ENCODE peak calls at places on chromosomes 6 and 20, in eight cellular contexts. K is cardiac fibroblast; O is transverse colon; J is heart right ventricle; Z is heart left ventricle; X is fibroblast of pulmonary artery; G is brain microvascular endothelial cell; N is CD8-positive, alpha-beta T cell. E is an unnamed sample.

GRCh38 chr6:7561153-7561964 is 19.9 kb downstream of the DSP start:
- DNase-seq in K (peak), O (peak), J (no peak), Z (no peak), X (peak), G (no peak), N (no peak), E (no peak)

GRCh38 chr6:103617642-103618041 is 1242.1 kb downstream of the HACE1 start:
- DNase-seq in K (no peak), O (no peak), J (no peak), Z (no peak), X (no peak), G (no peak), N (no peak), E (no peak)

GRCh38 chr6:134420638-134421181 is 102.8 kb upstream of the SGK1 start:
- DNase-seq in K (peak), O (no peak), J (no peak), Z (no peak), X (peak), G (peak), N (no peak), E (no peak)

GRCh38 chr20:38172344-38172743 is 7.3 kb upstream of the TGM2 start:
- DNase-seq in K (peak), O (no peak), J (no peak), Z (no peak), X (peak), G (peak), N (no peak), E (no peak)

GRCh38 chr6:27091661-27092315 is 155.7 kb upstream of the PRSS16 start:
- DNase-seq in K (peak), O (no peak), J (no peak), Z (no peak), X (peak), G (peak), N (no peak), E (peak)

GRCh38 chr6:139030539-139030938 is 2.0 kb downstream of the ABRACL start:
- DNase-seq in K (no peak), O (peak), J (no peak), Z (no peak), X (no peak), G (no peak), N (peak), E (no peak)

GRCh38 chr20:25009218-25010145 is 16.9 kb upstream of the APMAP start:
- DNase-seq in K (no peak), O (peak), J (no peak), Z (no peak), X (no peak), G (no peak), N (no peak), E (no peak)

GRCh38 chr6:84926756-84927155 is 162.4 kb upstream of the TBX18 start:
- DNase-seq in K (peak), O (no peak), J (no peak), Z (no peak), X (no peak), G (peak), N (no peak), E (no peak)

GRCh38 chr20:2051920-2052319 is 49.7 kb upstream of the STK35 start:
- DNase-seq in K (no peak), O (no peak), J (no peak), Z (no peak), X (no peak), G (no peak), N (no peak), E (no peak)

GRCh38 chr6:74249658-74250057 is 553.7 kb downstream of the CD109 start:
- DNase-seq in K (peak), O (no peak), J (no peak), Z (no peak), X (peak), G (no peak), N (no peak), E (no peak)

GRCh38 chr20:60057866-60058807 is 99.9 kb downstream of the CDH26 start:
- DNase-seq in K (peak), O (peak), J (peak), Z (peak), X (peak), G (peak), N (peak), E (no peak)

GRCh38 chr6:101000334-101000733 is 119.2 kb upstream of the ASCC3 start:
- DNase-seq in K (peak), O (no peak), J (no peak), Z (no peak), X (peak), G (no peak), N (no peak), E (no peak)

GRCh38 chr6:50655848-50656453 is 57.4 kb upstream of the TFAP2D start:
- DNase-seq in K (peak), O (no peak), J (no peak), Z (no peak), X (peak), G (no peak), N (no peak), E (no peak)

GRCh38 chr20:50569864-50570836 is 60.0 kb downstream of the PTPN1 start:
- DNase-seq in K (peak), O (no peak), J (no peak), Z (no peak), X (peak), G (peak), N (no peak), E (no peak)

GRCh38 chr6:117592983-117593759 is 9.1 kb downstream of the GOPC start:
- DNase-seq in K (no peak), O (no peak), J (no peak), Z (no peak), X (no peak), G (no peak), N (no peak), E (no peak)

GRCh38 chr20:44684047-44684965 is 30.9 kb upstream of the CCN5 start:
- DNase-seq in K (no peak), O (peak), J (no peak), Z (no peak), X (no peak), G (no peak), N (no peak), E (no peak)

GRCh38 chr6:134058622-134059366 is 6.4 kb upstream of the SLC2A12 start:
- DNase-seq in K (no peak), O (no peak), J (peak), Z (peak), X (no peak), G (no peak), N (no peak), E (no peak)

GRCh38 chr6:144152334-144152900 is 2.1 kb downstream of the STX11 start:
- DNase-seq in K (no peak), O (no peak), J (no peak), Z (no peak), X (no peak), G (no peak), N (no peak), E (no peak)

DNA sequence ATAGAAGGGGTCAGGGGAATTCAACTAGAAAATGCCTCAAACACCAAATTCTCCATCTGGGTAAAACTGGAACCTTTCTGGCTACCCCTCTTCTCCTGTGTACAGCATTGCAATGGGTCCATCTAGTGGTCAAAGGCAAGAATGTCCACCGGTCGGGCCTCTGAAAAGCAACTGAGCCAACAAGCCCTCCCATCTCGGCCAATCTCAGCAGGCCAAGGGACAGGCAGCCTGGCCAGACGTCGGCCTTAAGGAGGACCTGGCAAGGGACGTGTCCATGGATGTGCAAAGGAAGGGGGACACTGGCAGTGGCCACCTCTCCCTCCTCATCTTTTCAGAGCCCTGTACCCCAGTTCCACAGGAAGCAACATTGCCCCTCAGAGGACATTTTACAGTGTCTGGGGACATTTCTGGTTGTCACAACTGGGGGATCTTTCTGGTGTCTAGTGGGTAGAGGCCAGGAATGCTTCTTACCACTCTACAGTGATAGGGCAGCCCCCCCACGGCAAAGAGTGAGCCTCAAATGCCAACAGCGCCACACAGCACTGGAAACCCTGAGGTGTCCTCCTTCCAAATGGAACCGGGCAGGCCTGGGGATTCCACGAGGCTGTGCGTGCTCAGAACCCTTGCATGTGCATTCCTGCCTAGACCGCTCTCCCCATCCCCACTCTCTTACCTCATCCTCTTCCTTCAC is 99.8 kb upstream of the FOXA2 start:
- DNase-seq in K (peak), O (peak), J (peak), Z (peak), X (peak), G (peak), N (no peak), E (peak)
- TF ChIP-seq CTCF in K (peak), O (peak), J (peak), Z (peak), X (peak), G (peak), N (peak), E (peak)

DNA sequence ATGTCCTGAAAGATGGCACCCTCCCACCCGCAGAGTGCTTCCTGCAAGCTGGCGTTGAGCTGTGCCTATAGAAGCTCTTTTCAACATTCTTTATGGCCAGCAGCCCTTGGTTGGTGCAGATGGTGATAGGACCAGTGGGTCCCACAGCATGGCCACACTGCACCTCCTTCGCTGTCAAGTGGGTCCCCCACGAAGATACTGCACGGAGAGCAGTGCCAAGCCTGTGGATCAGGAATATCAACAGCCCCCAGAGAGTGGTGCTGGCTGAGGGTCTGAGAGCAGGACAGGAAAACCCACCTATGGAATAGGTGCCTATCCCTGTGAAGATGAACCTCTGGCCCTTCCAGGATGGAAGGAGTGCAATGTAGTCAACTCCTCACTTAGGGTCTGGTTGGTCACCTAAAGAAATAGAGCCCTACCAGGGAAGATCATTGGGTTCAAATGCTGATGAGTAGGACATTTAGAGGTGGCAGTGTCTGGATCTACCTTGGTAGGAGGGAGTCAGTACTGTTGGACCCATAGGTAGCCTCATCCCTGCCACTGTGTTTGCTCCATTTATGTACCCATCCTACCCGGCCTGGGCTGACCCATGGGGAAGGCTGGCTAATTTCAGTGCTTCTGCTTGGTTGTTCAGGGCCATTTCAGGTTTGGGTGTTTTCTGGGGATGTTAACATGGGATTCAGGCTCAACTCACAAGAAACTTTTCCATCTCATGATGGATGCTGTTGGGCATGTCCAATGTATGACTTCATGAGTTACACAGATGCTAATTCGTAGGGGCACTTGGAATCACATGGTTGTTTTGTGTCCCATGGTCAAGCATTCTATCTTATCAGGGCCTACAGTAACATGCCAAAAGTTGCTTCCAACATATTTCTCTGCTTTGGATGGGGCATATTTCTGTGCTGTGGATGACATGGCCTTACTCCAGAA is 33.4 kb upstream of the MICB start:
- DNase-seq in K (no peak), O (no peak), J (no peak), Z (no peak), X (no peak), G (no peak), N (no peak), E (no peak)
- H3K4me3 ChIP-seq in K (no peak), O (no peak), J (peak), Z (peak), X (no peak), G (no peak), N (peak), E (no peak)

DNA sequence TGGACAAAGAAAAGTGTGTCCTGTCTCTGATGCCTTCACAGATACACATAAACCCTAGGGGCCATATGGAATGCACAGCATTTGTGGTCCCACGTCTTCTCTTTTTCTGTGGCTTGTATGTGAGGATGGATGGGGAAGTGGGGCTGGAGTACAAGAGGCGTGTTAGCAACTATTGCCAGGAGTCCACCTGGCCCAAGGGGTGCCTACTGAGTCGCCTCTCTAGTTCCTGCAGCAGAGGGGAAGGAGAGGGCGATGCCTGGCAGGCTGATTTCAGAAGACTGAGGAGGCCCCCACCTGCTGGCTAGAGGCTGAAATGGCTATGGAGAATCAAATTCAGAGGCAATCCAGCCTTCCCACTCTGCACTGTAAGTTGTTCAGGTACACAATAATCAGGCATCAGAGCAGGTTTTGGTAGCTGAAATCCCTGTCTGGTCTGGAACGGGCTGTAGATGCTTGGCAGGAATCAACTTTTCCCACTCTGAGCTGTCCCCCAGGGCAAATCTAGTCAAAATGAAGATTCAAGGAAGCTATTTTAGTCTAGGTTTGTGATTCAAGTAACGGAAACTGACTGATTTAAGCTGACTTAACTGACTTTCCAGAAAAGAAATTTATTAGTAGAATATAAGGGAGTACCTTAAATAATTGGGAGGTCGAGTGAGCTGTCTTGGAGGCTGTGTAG is 14.9 kb upstream of the PPARD start:
- DNase-seq in K (peak), O (peak), J (peak), Z (peak), X (peak), G (peak), N (peak), E (no peak)
- TF ChIP-seq CTCF in K (peak), O (peak), J (peak), Z (peak), X (peak), G (peak), N (peak), E (peak)

DNA sequence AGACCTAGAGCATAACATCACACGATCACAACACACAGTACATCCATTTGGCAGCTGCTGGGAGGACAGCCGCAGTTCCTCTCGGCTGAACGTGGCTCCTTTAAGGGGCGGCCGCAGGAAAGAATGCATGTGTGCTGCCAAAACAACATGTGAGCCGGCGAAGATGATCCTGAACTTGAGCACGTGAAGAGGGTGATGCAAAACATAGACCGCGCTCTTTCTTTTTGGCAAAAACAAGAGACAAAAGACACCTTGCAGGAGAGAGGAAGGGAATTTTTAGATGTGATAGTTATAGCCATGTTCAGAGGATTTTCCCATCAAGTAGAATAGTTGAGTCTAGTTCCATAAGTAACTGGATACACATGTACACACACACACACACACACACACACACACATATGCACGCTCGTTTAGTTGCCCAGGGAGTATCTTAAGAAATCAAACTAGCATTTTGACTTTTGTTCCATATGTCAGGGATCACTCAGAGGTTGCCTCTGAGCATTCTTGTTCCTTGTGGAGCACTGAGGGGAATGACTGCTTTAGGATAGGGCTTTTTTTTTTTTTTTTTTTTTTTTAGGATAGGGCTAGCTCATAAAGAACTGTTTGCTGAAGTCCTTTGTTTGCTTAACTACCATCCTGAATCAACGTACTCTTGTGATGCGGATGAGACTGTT is 21.7 kb upstream of the RANBP9 start:
- DNase-seq in K (peak), O (peak), J (peak), Z (peak), X (peak), G (peak), N (no peak), E (peak)
- H3K4me3 ChIP-seq in K (no peak), O (no peak), J (peak), Z (no peak), X (peak), G (no peak), N (no peak), E (peak)

DNA sequence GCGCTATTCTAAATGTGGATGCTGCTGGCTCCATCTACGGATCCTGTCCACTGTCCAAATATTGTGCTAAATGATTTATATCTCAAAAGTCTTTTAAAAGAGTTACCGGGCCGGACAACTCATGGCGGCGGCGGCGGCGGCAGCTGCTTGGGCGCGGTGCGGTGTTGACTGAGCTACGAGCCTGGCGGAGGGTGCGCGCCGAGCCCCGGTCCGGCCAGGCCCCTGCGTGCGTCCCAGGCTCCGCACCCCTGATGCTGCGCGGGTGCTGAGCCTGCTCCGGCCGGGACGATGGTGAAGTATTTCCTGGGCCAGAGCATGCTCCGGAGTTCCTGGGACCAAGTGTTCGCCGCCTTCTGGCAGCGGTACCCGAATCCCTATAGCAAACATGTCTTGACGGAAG is 303.4 kb downstream of the CENPW start:
- DNase-seq in K (no peak), O (no peak), J (no peak), Z (no peak), X (no peak), G (no peak), N (no peak), E (no peak)
- TF ChIP-seq CTCF in K (no peak), O (no peak), J (no peak), Z (no peak), X (no peak), G (no peak), N (no peak), E (no peak)

GRCh38 chr20:54849741-54850140 is 374.3 kb downstream of the DOK5 start:
- DNase-seq in K (no peak), O (no peak), J (no peak), Z (no peak), X (no peak), G (no peak), N (no peak), E (no peak)
- H3K4me3 ChIP-seq in K (no peak), O (no peak), J (no peak), Z (no peak), X (no peak), G (no peak), N (no peak), E (no peak)

GRCh38 chr6:30071858-30072257 is 3.7 kb downstream of the RNF39 start:
- DNase-seq in K (no peak), O (no peak), J (no peak), Z (no peak), X (no peak), G (no peak), N (no peak), E (no peak)

GRCh38 chr6:30073489-30074240 is 1.9 kb downstream of the RNF39 start:
- DNase-seq in K (no peak), O (no peak), J (no peak), Z (no peak), X (no peak), G (no peak), N (no peak), E (no peak)

GRCh38 chr6:30067460-30068139 is 602 bp downstream of the PPP1R11 start:
- DNase-seq in K (no peak), O (no peak), J (no peak), Z (no peak), X (no peak), G (no peak), N (no peak), E (no peak)

GRCh38 chr6:30074331-30075093 is 1.1 kb downstream of the RNF39 start:
- DNase-seq in K (no peak), O (no peak), J (no peak), Z (no peak), X (no peak), G (no peak), N (no peak), E (no peak)

DNA sequence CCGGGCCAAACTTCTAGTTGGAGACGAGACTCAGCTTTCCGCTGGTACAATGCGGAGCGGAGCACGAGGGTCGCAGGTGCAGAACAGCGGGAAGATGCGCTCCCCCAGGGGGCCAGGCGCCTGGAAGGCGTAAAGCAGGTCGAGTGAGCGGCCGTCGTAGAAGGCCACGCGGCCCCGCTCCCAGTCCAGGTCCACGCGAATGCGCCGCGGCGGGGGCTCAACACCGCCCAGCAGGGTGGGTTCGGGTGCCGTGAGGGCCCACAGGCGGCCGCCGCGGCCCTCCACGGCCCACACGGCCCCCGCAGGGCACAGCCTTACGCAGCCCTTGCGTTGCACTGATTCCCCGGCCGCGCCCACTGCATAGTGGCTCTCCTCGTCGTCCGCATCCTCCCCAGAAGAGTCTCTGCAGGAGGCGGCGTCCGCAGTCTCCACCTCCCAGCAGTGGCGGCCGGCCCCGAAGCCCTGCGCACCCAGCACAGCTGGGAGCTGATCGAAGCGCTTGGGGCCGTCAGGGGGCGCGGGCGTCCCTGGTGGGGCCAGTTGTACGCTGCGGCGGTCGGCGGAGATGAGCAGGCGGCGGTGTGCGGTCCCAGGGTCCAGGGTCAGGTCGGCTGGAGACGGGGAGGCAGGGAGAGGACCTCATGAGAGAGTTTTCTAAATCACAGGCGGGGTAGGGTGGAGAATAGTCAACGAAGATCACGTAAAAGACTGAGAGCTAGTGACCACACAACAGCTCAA is 4.3 kb downstream of the PPP1R11 start:
- DNase-seq in K (peak), O (no peak), J (peak), Z (peak), X (peak), G (peak), N (no peak), E (no peak)
- TF ChIP-seq CTCF in K (no peak), O (no peak), J (no peak), Z (peak), X (peak), G (peak), N (no peak), E (peak)

GRCh38 chr6:29984992-29985391 is 42.7 kb downstream of the HLA-A start:
- DNase-seq in K (no peak), O (no peak), J (no peak), Z (no peak), X (no peak), G (no peak), N (no peak), E (no peak)
- H3K4me3 ChIP-seq in K (no peak), O (no peak), J (no peak), Z (no peak), X (no peak), G (no peak), N (no peak), E (no peak)

GRCh38 chr6:89239338-89239737 is 22.2 kb upstream of the GABRR1 start:
- DNase-seq in K (peak), O (peak), J (no peak), Z (no peak), X (no peak), G (no peak), N (peak), E (no peak)
- TF ChIP-seq CTCF in K (peak), O (peak), J (peak), Z (peak), X (peak), G (peak), N (peak), E (peak)

E was measured in AG04449.